ENCODE peak calls at places on chromosomes 2 and 18, in eight cellular contexts. Q is kidney, Y is upper lobe of right lung, G is lower leg skin, X is heart left ventricle, W is neural crest cell, U is fibroblast of mammary gland, S is fibroblast of lung. E is an unnamed sample.
A peak's percentile ranks its signal among the peaks of the same experiment; 100 is the strongest.

GRCh38 chr18:6521804-6522418 is 107.2 kb upstream of the L3MBTL4 start:
- DNase-seq in W (no peak), G (no peak), Q (no peak), U (peak; percentile 63), X (no peak), S (peak; percentile 61), Y (no peak), E (peak; percentile 70)

GRCh38 chr2:68463287-68463877 is 3.7 kb downstream of the FBXO48 start:
- DNase-seq in Q (no peak), G (no peak), S (peak; percentile 69), X (no peak), U (peak; percentile 67), Y (no peak), W (no peak), E (no peak)

GRCh38 chr2:54954158-54954557 is 96.1 kb downstream of the RTN4 start:
- DNase-seq in X (no peak), Y (no peak), Q (no peak), G (peak; percentile 52), U (no peak), S (no peak), W (no peak), E (no peak)

GRCh38 chr2:206611736-206612135 is 30.6 kb upstream of the FAM237A start:
- DNase-seq in S (no peak), Y (no peak), X (no peak), G (no peak), U (no peak), Q (no peak), W (no peak), E (no peak)

GRCh38 chr2:231323316-231323715 is 72.2 kb upstream of the B3GNT7 start:
- DNase-seq in W (no peak), G (peak; percentile 53), U (no peak), Y (no peak), Q (peak; percentile 26), X (no peak), S (no peak), E (no peak)

GRCh38 chr18:42582266-42582665 is 533.2 kb downstream of the RIT2 start:
- DNase-seq in S (no peak), X (no peak), Y (no peak), U (no peak), G (no peak), W (no peak), Q (no peak), E (no peak)

GRCh38 chr18:69328086-69328485 is 72.6 kb upstream of the DOK6 start:
- DNase-seq in W (no peak), Q (no peak), S (no peak), Y (no peak), G (no peak), X (no peak), U (no peak), E (no peak)

GRCh38 chr2:240966457-240966905 is 31.9 kb upstream of the SNED1 start:
- DNase-seq in Y (peak; percentile 58), U (no peak), G (peak; percentile 83), W (no peak), X (peak; percentile 47), S (no peak), Q (peak; percentile 66), E (no peak)

GRCh38 chr2:80050246-80050645 is 254.3 kb downstream of the LRRTM1 start:
- DNase-seq in U (no peak), Y (no peak), Q (no peak), W (no peak), G (no peak), S (no peak), X (no peak), E (no peak)

DNA sequence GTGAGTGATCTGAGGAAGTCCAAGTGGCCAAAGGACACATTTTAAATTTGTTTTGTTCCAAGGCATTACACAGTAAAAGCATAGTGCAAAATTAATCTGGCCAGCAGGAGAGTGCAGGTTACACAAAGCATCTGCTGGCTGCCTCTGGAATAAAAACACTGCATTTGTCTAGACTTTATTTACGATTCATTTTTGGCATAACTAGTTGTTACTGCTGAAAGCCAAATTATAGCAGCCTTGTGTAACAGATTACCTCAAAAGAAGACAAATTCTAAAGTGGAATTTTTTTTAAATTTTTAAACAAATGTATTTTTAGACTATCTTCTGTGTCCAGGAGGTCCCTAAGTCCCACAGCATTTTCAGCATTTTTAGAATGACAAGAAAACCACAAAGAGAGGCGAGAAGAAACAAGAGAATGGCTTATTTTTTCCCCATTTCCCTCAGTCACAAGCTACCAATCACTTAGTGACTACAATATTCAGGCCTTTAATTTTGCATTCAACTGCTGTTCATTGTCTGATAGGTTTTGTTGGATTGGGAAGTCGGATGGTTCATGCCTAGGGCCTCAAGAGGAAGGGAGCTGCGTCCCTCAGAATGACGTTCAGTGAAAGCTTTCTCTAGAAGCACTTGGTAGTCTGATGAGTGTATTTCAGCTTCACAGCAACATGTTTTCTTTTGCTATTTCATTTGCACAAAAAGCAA is 46.0 kb downstream of the TMEFF2 start:
- DNase-seq in U (peak; percentile 49), G (no peak), Q (no peak), S (peak; percentile 71), Y (no peak), W (no peak), X (no peak), E (no peak)
- TF ChIP-seq CTCF in U (peak; percentile 19), G (no peak), Q (no peak), S (peak; percentile 3), Y (no peak), W (no peak), X (no peak), E (no peak)

GRCh38 chr18:59478591-59478990 is 119.5 kb upstream of the LMAN1 start:
- DNase-seq in U (no peak), Y (no peak), S (peak; percentile 87), Q (no peak), W (no peak), G (no peak), X (no peak), E (no peak)
- TF ChIP-seq CTCF in U (no peak), Y (no peak), S (no peak), Q (no peak), W (no peak), G (no peak), X (no peak), E (no peak)

GRCh38 chr18:57469884-57470283 is 34.7 kb downstream of the ONECUT2 start:
- DNase-seq in U (no peak), G (no peak), Y (no peak), Q (no peak), S (no peak), X (no peak), W (no peak), E (no peak)

GRCh38 chr18:57466307-57466706 is 31.1 kb downstream of the ONECUT2 start:
- DNase-seq in W (no peak), Q (no peak), Y (no peak), U (no peak), X (no peak), S (no peak), G (no peak), E (no peak)

GRCh38 chr18:57461652-57462269 is 26.6 kb downstream of the ONECUT2 start:
- DNase-seq in S (no peak), G (no peak), Q (no peak), Y (no peak), W (no peak), U (no peak), X (no peak), E (no peak)

DNA sequence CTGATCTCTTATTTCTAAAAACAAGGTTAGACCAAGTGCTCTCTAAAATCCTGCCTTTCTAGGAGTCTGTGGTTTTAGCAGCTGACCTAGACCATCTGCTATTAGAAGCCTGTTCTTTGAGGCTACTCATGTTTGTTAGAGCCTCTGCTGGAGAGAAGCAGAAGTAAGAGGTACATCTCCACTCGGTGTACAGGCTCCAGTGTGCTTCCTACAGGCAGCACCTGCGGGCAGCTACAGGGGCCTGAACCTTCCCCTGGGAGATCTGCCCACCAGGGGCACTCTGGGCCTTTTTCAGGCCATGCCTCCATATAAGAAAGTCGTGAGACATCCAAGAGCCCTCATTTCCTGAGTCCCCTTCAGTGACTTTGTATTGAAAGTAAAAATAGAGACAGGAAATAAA is 31.6 kb downstream of the ONECUT2 start:
- DNase-seq in Y (no peak), S (no peak), W (no peak), Q (no peak), X (no peak), U (no peak), G (no peak), E (no peak)
- TF ChIP-seq CTCF in Y (no peak), S (no peak), W (no peak), Q (no peak), X (no peak), U (no peak), G (no peak), E (no peak)

GRCh38 chr2:209331291-209331844 is 92.5 kb upstream of the MAP2 start:
- DNase-seq in U (peak; percentile 66), Q (no peak), Y (no peak), G (no peak), W (no peak), X (no peak), S (peak; percentile 70), E (peak; percentile 22)
- TF ChIP-seq CTCF in U (peak; percentile 47), Q (peak; percentile 50), Y (peak; percentile 21), G (no peak), W (peak; percentile 70), X (peak; percentile 26), S (peak; percentile 46), E (peak; percentile 24)

E was measured in testis.